ENCODE peak calls at places on chromosomes 16 and 17, in six cellular contexts. One of them, this sample, is unnamed.

GRCh38 chr16:67349172-67349571 is 22.6 kb downstream of the LRRC36 start:
- DNase-seq in mesothelial cell of epicardium: no peak
- DNase-seq in heart left ventricle: no peak
- DNase-seq in upper lobe of right lung: no peak
- DNase-seq in A549: peak; percentile 41
- DNase-seq in kidney epithelial cell: no peak
- DNase-seq in this sample: no peak

GRCh38 chr16:55510185-55510805 is 1.4 kb downstream of the LPCAT2 start:
- DNase-seq in heart left ventricle: no peak
- DNase-seq in upper lobe of right lung: no peak
- DNase-seq in kidney epithelial cell: no peak
- DNase-seq in mesothelial cell of epicardium: no peak
- DNase-seq in A549: no peak
- DNase-seq in this sample: no peak

GRCh38 chr17:50177476-50177875 is 11.7 kb downstream of the SGCA start:
- DNase-seq in heart left ventricle: no peak
- DNase-seq in A549: no peak
- DNase-seq in kidney epithelial cell: no peak
- DNase-seq in upper lobe of right lung: no peak
- DNase-seq in mesothelial cell of epicardium: no peak
- DNase-seq in this sample: no peak

GRCh38 chr17:58577696-58578095 is 63.3 kb upstream of the MTMR4 start:
- DNase-seq in upper lobe of right lung: peak; percentile 69
- DNase-seq in kidney epithelial cell: no peak
- DNase-seq in mesothelial cell of epicardium: no peak
- DNase-seq in A549: peak; percentile 70
- DNase-seq in heart left ventricle: peak; percentile 34
- DNase-seq in this sample: peak; percentile 68

GRCh38 chr16:11253009-11253994 is 2.7 kb downstream of the SOCS1 start:
- DNase-seq in mesothelial cell of epicardium: no peak
- DNase-seq in A549: no peak
- DNase-seq in heart left ventricle: no peak
- DNase-seq in upper lobe of right lung: no peak
- DNase-seq in kidney epithelial cell: no peak
- DNase-seq in this sample: no peak

GRCh38 chr17:82316651-82317393 is 586 bp downstream of the CD7 start:
- DNase-seq in heart left ventricle: no peak
- DNase-seq in upper lobe of right lung: no peak
- DNase-seq in A549: no peak
- DNase-seq in kidney epithelial cell: no peak
- DNase-seq in mesothelial cell of epicardium: no peak
- DNase-seq in this sample: no peak

GRCh38 chr17:43399839-43400328 is 1.1 kb downstream of the ARL4D start:
- DNase-seq in kidney epithelial cell: no peak
- DNase-seq in mesothelial cell of epicardium: no peak
- DNase-seq in A549: peak; percentile 41
- DNase-seq in heart left ventricle: no peak
- DNase-seq in upper lobe of right lung: no peak
- DNase-seq in this sample: no peak

GRCh38 chr16:69349508-69349907 is 2.1 kb downstream of the TMED6 start:
- DNase-seq in heart left ventricle: no peak
- DNase-seq in mesothelial cell of epicardium: no peak
- DNase-seq in upper lobe of right lung: no peak
- DNase-seq in kidney epithelial cell: no peak
- DNase-seq in A549: no peak
- DNase-seq in this sample: no peak

GRCh38 chr17:2462481-2462880 is 49.2 kb downstream of the METTL16 start:
- DNase-seq in upper lobe of right lung: no peak
- DNase-seq in mesothelial cell of epicardium: no peak
- DNase-seq in A549: no peak
- DNase-seq in heart left ventricle: no peak
- DNase-seq in kidney epithelial cell: no peak
- DNase-seq in this sample: no peak

GRCh38 chr16:19697756-19698318 is 20.2 kb downstream of the KNOP1 start:
- DNase-seq in mesothelial cell of epicardium: no peak
- DNase-seq in A549: peak; percentile 28
- DNase-seq in kidney epithelial cell: no peak
- DNase-seq in upper lobe of right lung: no peak
- DNase-seq in heart left ventricle: no peak
- DNase-seq in this sample: no peak

GRCh38 chr16:50308237-50308965 is 42.0 kb downstream of the ADCY7 start:
- DNase-seq in A549: no peak
- DNase-seq in heart left ventricle: no peak
- DNase-seq in upper lobe of right lung: no peak
- DNase-seq in mesothelial cell of epicardium: no peak
- DNase-seq in kidney epithelial cell: no peak
- DNase-seq in this sample: no peak

GRCh38 chr17:48457080-48457836 is 27.2 kb upstream of the SKAP1 start:
- DNase-seq in upper lobe of right lung: peak; percentile 79
- DNase-seq in mesothelial cell of epicardium: peak; percentile 81
- DNase-seq in kidney epithelial cell: no peak
- DNase-seq in heart left ventricle: peak; percentile 46
- DNase-seq in A549: peak; percentile 75
- DNase-seq in this sample: peak; percentile 66

GRCh38 chr17:55587608-55588139 is 76.4 kb upstream of the SMIM36 start:
- DNase-seq in A549: no peak
- DNase-seq in upper lobe of right lung: no peak
- DNase-seq in mesothelial cell of epicardium: no peak
- DNase-seq in kidney epithelial cell: no peak
- DNase-seq in heart left ventricle: no peak
- DNase-seq in this sample: no peak

GRCh38 chr17:80441133-80441578 is 26.2 kb downstream of the ENDOV start:
- DNase-seq in mesothelial cell of epicardium: peak; percentile 91
- DNase-seq in A549: no peak
- DNase-seq in heart left ventricle: no peak
- DNase-seq in upper lobe of right lung: no peak
- DNase-seq in kidney epithelial cell: no peak
- DNase-seq in this sample: peak; percentile 88

GRCh38 chr16:20181386-20181785 is 107.7 kb upstream of the GPR139 start:
- DNase-seq in upper lobe of right lung: no peak
- DNase-seq in heart left ventricle: no peak
- DNase-seq in kidney epithelial cell: no peak
- DNase-seq in A549: peak; percentile 17
- DNase-seq in mesothelial cell of epicardium: no peak
- DNase-seq in this sample: no peak

GRCh38 chr16:81641403-81642106 is 137.5 kb upstream of the PLCG2 start:
- DNase-seq in heart left ventricle: no peak
- DNase-seq in upper lobe of right lung: no peak
- DNase-seq in mesothelial cell of epicardium: no peak
- DNase-seq in kidney epithelial cell: no peak
- DNase-seq in A549: no peak
- DNase-seq in this sample: no peak

GRCh38 chr17:49968380-49969133 is 433 bp upstream of the DLX4 start:
- DNase-seq in kidney epithelial cell: no peak
- DNase-seq in heart left ventricle: peak; percentile 46
- DNase-seq in A549: peak; percentile 86
- DNase-seq in mesothelial cell of epicardium: peak; percentile 81
- DNase-seq in upper lobe of right lung: peak; percentile 91
- DNase-seq in this sample: peak; percentile 56

GRCh38 chr17:17205368-17206148 is 575 bp downstream of the PLD6 start:
- DNase-seq in A549: peak; percentile 65
- DNase-seq in kidney epithelial cell: peak; percentile 5
- DNase-seq in upper lobe of right lung: peak; percentile 85
- DNase-seq in heart left ventricle: peak; percentile 53
- DNase-seq in mesothelial cell of epicardium: no peak
- DNase-seq in this sample: no peak

GRCh38 chr16:12518238-12519004 is 285.3 kb downstream of the CPPED1 start:
- DNase-seq in upper lobe of right lung: no peak
- DNase-seq in mesothelial cell of epicardium: no peak
- DNase-seq in heart left ventricle: no peak
- DNase-seq in kidney epithelial cell: no peak
- DNase-seq in A549: no peak
- DNase-seq in this sample: no peak

GRCh38 chr16:23174622-23175021 is 7.9 kb upstream of the SCNN1G start:
- DNase-seq in heart left ventricle: no peak
- DNase-seq in A549: no peak
- DNase-seq in upper lobe of right lung: no peak
- DNase-seq in mesothelial cell of epicardium: no peak
- DNase-seq in kidney epithelial cell: no peak
- DNase-seq in this sample: no peak

GRCh38 chr17:58232707-58233156 is 5.7 kb upstream of the LPO start:
- DNase-seq in mesothelial cell of epicardium: no peak
- DNase-seq in kidney epithelial cell: peak; percentile 88
- DNase-seq in A549: peak; percentile 44
- DNase-seq in upper lobe of right lung: peak; percentile 70
- DNase-seq in heart left ventricle: no peak
- DNase-seq in this sample: no peak

GRCh38 chr17:7203391-7203790 is 16.2 kb downstream of the DLG4 start:
- DNase-seq in upper lobe of right lung: no peak
- DNase-seq in mesothelial cell of epicardium: no peak
- DNase-seq in A549: no peak
- DNase-seq in kidney epithelial cell: no peak
- DNase-seq in heart left ventricle: no peak
- DNase-seq in this sample: no peak

GRCh38 chr17:44345497-44346026 is 460 bp downstream of the GRN start:
- DNase-seq in heart left ventricle: peak; percentile 67
- DNase-seq in kidney epithelial cell: peak; percentile 61
- DNase-seq in upper lobe of right lung: no peak
- DNase-seq in A549: peak; percentile 75
- DNase-seq in mesothelial cell of epicardium: no peak
- DNase-seq in this sample: peak; percentile 61

DNA sequence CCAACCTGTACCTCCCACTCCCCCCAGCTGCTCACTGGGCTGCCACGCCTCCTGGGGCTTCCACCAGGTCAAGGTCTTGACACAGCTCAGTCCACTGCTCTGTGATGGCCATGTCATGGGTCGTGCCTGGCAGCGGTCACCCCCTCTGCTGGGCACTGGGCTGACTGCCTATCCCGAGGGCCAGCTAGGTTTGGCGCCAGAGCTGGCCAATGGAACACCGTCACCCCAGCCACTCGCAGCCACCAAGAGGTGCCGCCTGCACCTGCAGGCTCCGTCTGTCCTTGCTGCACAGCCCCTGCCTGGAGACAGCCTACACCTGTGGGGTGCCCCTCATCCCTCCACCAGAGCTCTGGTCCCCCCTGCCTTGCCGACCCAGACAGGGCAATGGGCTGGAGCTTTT is 4.5 kb upstream of the RAB40C start:
- DNase-seq in heart left ventricle: no peak
- DNase-seq in upper lobe of right lung: no peak
- DNase-seq in mesothelial cell of epicardium: no peak
- DNase-seq in A549: peak; percentile 55
- DNase-seq in kidney epithelial cell: no peak
- DNase-seq in this sample: no peak
- TF ChIP-seq CTCF in heart left ventricle: no peak
- TF ChIP-seq CTCF in upper lobe of right lung: no peak
- TF ChIP-seq CTCF in mesothelial cell of epicardium: no peak
- TF ChIP-seq CTCF in A549: no peak
- TF ChIP-seq CTCF in kidney epithelial cell: peak; percentile 9
- TF ChIP-seq CTCF in this sample: no peak

GRCh38 chr17:46766493-46767491 is 51.7 kb downstream of the WNT3 start:
- DNase-seq in A549: no peak
- DNase-seq in mesothelial cell of epicardium: peak; percentile 36
- DNase-seq in upper lobe of right lung: no peak
- DNase-seq in heart left ventricle: no peak
- DNase-seq in kidney epithelial cell: no peak
- DNase-seq in this sample: no peak

GRCh38 chr17:46763416-46763815 is 55.1 kb downstream of the WNT3 start:
- DNase-seq in A549: no peak
- DNase-seq in heart left ventricle: no peak
- DNase-seq in mesothelial cell of epicardium: no peak
- DNase-seq in upper lobe of right lung: no peak
- DNase-seq in kidney epithelial cell: no peak
- DNase-seq in this sample: no peak

GRCh38 chr17:46765491-46765890 is 53.0 kb downstream of the WNT3 start:
- DNase-seq in A549: no peak
- DNase-seq in kidney epithelial cell: no peak
- DNase-seq in upper lobe of right lung: no peak
- DNase-seq in mesothelial cell of epicardium: no peak
- DNase-seq in heart left ventricle: no peak
- DNase-seq in this sample: no peak

GRCh38 chr17:46764709-46765401 is 53.6 kb downstream of the WNT3 start:
- DNase-seq in kidney epithelial cell: no peak
- DNase-seq in A549: no peak
- DNase-seq in mesothelial cell of epicardium: peak; percentile 36
- DNase-seq in upper lobe of right lung: peak; percentile 87
- DNase-seq in heart left ventricle: peak; percentile 75
- DNase-seq in this sample: no peak

GRCh38 chr17:46764335-46764708 is 54.2 kb downstream of the WNT3 start:
- DNase-seq in upper lobe of right lung: no peak
- DNase-seq in kidney epithelial cell: no peak
- DNase-seq in A549: no peak
- DNase-seq in heart left ventricle: no peak
- DNase-seq in mesothelial cell of epicardium: no peak
- DNase-seq in this sample: no peak
- TF ChIP-seq CTCF in upper lobe of right lung: no peak
- TF ChIP-seq CTCF in kidney epithelial cell: no peak
- TF ChIP-seq CTCF in A549: no peak
- TF ChIP-seq CTCF in heart left ventricle: no peak
- TF ChIP-seq CTCF in mesothelial cell of epicardium: no peak
- TF ChIP-seq CTCF in this sample: no peak

DNA sequence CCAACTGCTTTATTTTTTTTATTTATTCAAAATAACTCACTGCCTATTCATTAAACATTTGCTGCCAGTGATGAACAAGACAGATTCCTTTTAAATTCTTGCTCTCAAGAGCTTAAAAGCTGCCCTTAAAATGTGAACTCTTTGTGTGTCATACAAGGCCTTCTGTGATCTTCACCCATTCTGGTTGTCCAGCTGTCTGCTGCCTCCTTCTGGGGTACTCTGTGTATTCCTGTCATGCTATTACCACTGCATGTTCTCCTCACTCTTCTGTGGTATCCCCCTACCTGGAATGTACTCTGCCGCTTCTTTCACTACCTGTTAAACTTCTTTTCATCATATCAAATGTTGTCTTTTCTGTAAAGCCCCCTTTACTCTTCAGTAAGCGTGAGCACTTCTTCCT is 165.8 kb downstream of the CHD9 start:
- DNase-seq in mesothelial cell of epicardium: no peak
- DNase-seq in A549: peak; percentile 49
- DNase-seq in heart left ventricle: no peak
- DNase-seq in upper lobe of right lung: no peak
- DNase-seq in kidney epithelial cell: no peak
- DNase-seq in this sample: no peak
- TF ChIP-seq CTCF in mesothelial cell of epicardium: no peak
- TF ChIP-seq CTCF in A549: peak; percentile 12
- TF ChIP-seq CTCF in heart left ventricle: peak; percentile 26
- TF ChIP-seq CTCF in upper lobe of right lung: peak; percentile 16
- TF ChIP-seq CTCF in kidney epithelial cell: peak; percentile 18
- TF ChIP-seq CTCF in this sample: peak; percentile 29

GRCh38 chr16:77786448-77786847 is 1.9 kb upstream of the VAT1L start:
- DNase-seq in mesothelial cell of epicardium: no peak
- DNase-seq in heart left ventricle: no peak
- DNase-seq in upper lobe of right lung: no peak
- DNase-seq in A549: no peak
- DNase-seq in kidney epithelial cell: no peak
- DNase-seq in this sample: no peak

GRCh38 chr16:77785365-77785764 is 3.0 kb upstream of the VAT1L start:
- DNase-seq in A549: no peak
- DNase-seq in mesothelial cell of epicardium: no peak
- DNase-seq in kidney epithelial cell: no peak
- DNase-seq in heart left ventricle: no peak
- DNase-seq in upper lobe of right lung: no peak
- DNase-seq in this sample: no peak

GRCh38 chr16:77787452-77787851 is 912 bp upstream of the VAT1L start:
- DNase-seq in kidney epithelial cell: no peak
- DNase-seq in A549: no peak
- DNase-seq in upper lobe of right lung: no peak
- DNase-seq in heart left ventricle: no peak
- DNase-seq in mesothelial cell of epicardium: no peak
- DNase-seq in this sample: no peak

GRCh38 chr16:77782694-77783093 is 5.7 kb upstream of the VAT1L start:
- DNase-seq in heart left ventricle: no peak
- DNase-seq in mesothelial cell of epicardium: no peak
- DNase-seq in kidney epithelial cell: no peak
- DNase-seq in upper lobe of right lung: no peak
- DNase-seq in A549: peak; percentile 9
- DNase-seq in this sample: no peak

GRCh38 chr16:77784441-77785356 is 3.7 kb upstream of the VAT1L start:
- DNase-seq in mesothelial cell of epicardium: no peak
- DNase-seq in A549: no peak
- DNase-seq in heart left ventricle: no peak
- DNase-seq in upper lobe of right lung: no peak
- DNase-seq in kidney epithelial cell: no peak
- DNase-seq in this sample: no peak
- TF ChIP-seq CTCF in mesothelial cell of epicardium: no peak
- TF ChIP-seq CTCF in A549: no peak
- TF ChIP-seq CTCF in heart left ventricle: no peak
- TF ChIP-seq CTCF in upper lobe of right lung: peak; percentile 9
- TF ChIP-seq CTCF in kidney epithelial cell: peak; percentile 16
- TF ChIP-seq CTCF in this sample: peak; percentile 50

This sample was measured in neural crest cell.